ENCODE peak calls at places on chromosomes 12 and 14, in four cellular contexts. One of them, this sample, is unnamed.

GRCh38 chr12:97250483-97250882 is 212.1 kb upstream of the RMST start:
- DNase-seq in GM10248: no peak
- DNase-seq in foreskin fibroblast: no peak
- DNase-seq in GM12878: no peak
- DNase-seq in this sample: no peak

GRCh38 chr14:26363689-26364088 is 234.1 kb downstream of the NOVA1 start:
- DNase-seq in GM12878: no peak
- DNase-seq in foreskin fibroblast: no peak
- DNase-seq in GM10248: no peak
- DNase-seq in this sample: no peak

GRCh38 chr14:95269493-95269892 is 50.2 kb downstream of the CLMN start:
- DNase-seq in GM12878: no peak
- DNase-seq in GM10248: no peak
- DNase-seq in foreskin fibroblast: no peak
- DNase-seq in this sample: no peak

GRCh38 chr14:39722547-39723273 is 290.5 kb upstream of the FBXO33 start:
- DNase-seq in GM12878: no peak
- DNase-seq in foreskin fibroblast: no peak
- DNase-seq in GM10248: no peak
- DNase-seq in this sample: no peak

GRCh38 chr12:38384816-38385491 is 68.4 kb downstream of the ALG10B start:
- DNase-seq in GM10248: no peak
- DNase-seq in foreskin fibroblast: no peak
- DNase-seq in GM12878: no peak
- DNase-seq in this sample: no peak

GRCh38 chr12:95663525-95663924 is 112.2 kb upstream of the USP44 start:
- DNase-seq in GM10248: no peak
- DNase-seq in foreskin fibroblast: no peak
- DNase-seq in GM12878: no peak
- DNase-seq in this sample: no peak

GRCh38 chr12:120259418-120260202 is 5.9 kb downstream of the PXN start:
- DNase-seq in GM10248: no peak
- DNase-seq in GM12878: no peak
- DNase-seq in foreskin fibroblast: no peak
- DNase-seq in this sample: no peak

GRCh38 chr12:130145731-130146130 is 16.5 kb upstream of the FZD10 start:
- DNase-seq in GM10248: no peak
- DNase-seq in GM12878: no peak
- DNase-seq in foreskin fibroblast: no peak
- DNase-seq in this sample: no peak

GRCh38 chr14:72830786-72831583 is 62.9 kb downstream of the DPF3 start:
- DNase-seq in foreskin fibroblast: peak
- DNase-seq in GM12878: no peak
- DNase-seq in GM10248: no peak
- DNase-seq in this sample: no peak

GRCh38 chr14:103260629-103261124 is 73.4 kb upstream of the EIF5 start:
- DNase-seq in foreskin fibroblast: peak
- DNase-seq in GM10248: no peak
- DNase-seq in GM12878: no peak
- DNase-seq in this sample: no peak

GRCh38 chr12:40248585-40249297 is 23.9 kb downstream of the LRRK2 start:
- DNase-seq in GM10248: no peak
- DNase-seq in foreskin fibroblast: no peak
- DNase-seq in GM12878: no peak
- DNase-seq in this sample: no peak

GRCh38 chr14:58662759-58663158 is 25.0 kb downstream of the DACT1 start:
- DNase-seq in foreskin fibroblast: no peak
- DNase-seq in GM12878: no peak
- DNase-seq in GM10248: no peak
- DNase-seq in this sample: no peak

GRCh38 chr14:32077081-32078029 is at the start of gene ARHGAP5:
- DNase-seq in foreskin fibroblast: no peak
- DNase-seq in GM10248: peak
- DNase-seq in GM12878: no peak
- DNase-seq in this sample: no peak

GRCh38 chr12:108587826-108588225 is 10.1 kb downstream of the TMEM119 start:
- DNase-seq in GM10248: no peak
- DNase-seq in foreskin fibroblast: no peak
- DNase-seq in GM12878: no peak
- DNase-seq in this sample: no peak

GRCh38 chr14:32068708-32069107 is 8.4 kb upstream of the ARHGAP5 start:
- DNase-seq in GM12878: no peak
- DNase-seq in GM10248: no peak
- DNase-seq in foreskin fibroblast: no peak
- DNase-seq in this sample: no peak

GRCh38 chr14:104886690-104887622 is 21.9 kb downstream of the CEP170B start:
- DNase-seq in foreskin fibroblast: no peak
- DNase-seq in GM10248: no peak
- DNase-seq in GM12878: no peak
- DNase-seq in this sample: no peak

GRCh38 chr14:22579218-22579617 is 9.8 kb downstream of the DAD1 start:
- DNase-seq in GM12878: no peak
- DNase-seq in GM10248: no peak
- DNase-seq in foreskin fibroblast: no peak
- DNase-seq in this sample: no peak

GRCh38 chr12:116060765-116061164 is 216.7 kb downstream of the MED13L start:
- DNase-seq in GM12878: peak
- DNase-seq in GM10248: peak
- DNase-seq in foreskin fibroblast: no peak
- DNase-seq in this sample: peak

GRCh38 chr12:604956-605355 is 58.3 kb downstream of the NINJ2 start:
- DNase-seq in foreskin fibroblast: no peak
- DNase-seq in GM10248: no peak
- DNase-seq in GM12878: no peak
- DNase-seq in this sample: no peak

GRCh38 chr12:84642201-84642600 is 270.4 kb downstream of the SLC6A15 start:
- DNase-seq in GM12878: no peak
- DNase-seq in foreskin fibroblast: no peak
- DNase-seq in GM10248: no peak
- DNase-seq in this sample: no peak

GRCh38 chr12:124388679-124389536 is 94.0 kb downstream of the RFLNA start:
- DNase-seq in foreskin fibroblast: peak
- DNase-seq in GM10248: no peak
- DNase-seq in GM12878: no peak
- DNase-seq in this sample: no peak

GRCh38 chr12:72282721-72283120 is 10.6 kb downstream of the TRHDE start:
- DNase-seq in GM12878: no peak
- DNase-seq in foreskin fibroblast: no peak
- DNase-seq in GM10248: no peak
- DNase-seq in this sample: no peak

GRCh38 chr14:101843665-101844064 is 82.2 kb downstream of the PPP2R5C start:
- DNase-seq in GM10248: peak
- DNase-seq in GM12878: peak
- DNase-seq in foreskin fibroblast: no peak
- DNase-seq in this sample: no peak
- TF ChIP-seq CTCF in GM10248: peak
- TF ChIP-seq CTCF in GM12878: peak
- TF ChIP-seq CTCF in foreskin fibroblast: peak
- TF ChIP-seq CTCF in this sample: peak

DNA sequence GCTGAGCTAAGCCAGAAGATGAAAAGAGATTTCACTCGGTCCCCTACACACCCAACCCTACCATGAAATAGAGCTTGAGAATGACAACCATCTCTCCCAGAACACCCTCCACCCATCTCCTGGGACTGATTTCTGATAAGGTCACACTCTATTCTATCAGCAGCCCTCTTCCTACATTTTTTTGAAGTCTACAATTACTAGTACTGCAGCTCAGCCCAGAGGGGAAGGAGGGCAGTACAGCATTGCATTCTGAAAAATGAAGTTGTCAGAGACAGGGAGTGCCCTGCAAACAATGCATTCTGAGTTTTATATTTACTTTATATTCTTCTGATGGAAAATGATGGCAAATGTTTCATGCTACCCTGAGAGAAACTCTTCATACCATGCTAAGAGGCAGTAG is 318.5 kb downstream of the BCAT1 start:
- DNase-seq in foreskin fibroblast: no peak
- DNase-seq in GM12878: no peak
- DNase-seq in GM10248: no peak
- DNase-seq in this sample: no peak
- TF ChIP-seq CTCF in foreskin fibroblast: no peak
- TF ChIP-seq CTCF in GM12878: no peak
- TF ChIP-seq CTCF in GM10248: no peak
- TF ChIP-seq CTCF in this sample: no peak

DNA sequence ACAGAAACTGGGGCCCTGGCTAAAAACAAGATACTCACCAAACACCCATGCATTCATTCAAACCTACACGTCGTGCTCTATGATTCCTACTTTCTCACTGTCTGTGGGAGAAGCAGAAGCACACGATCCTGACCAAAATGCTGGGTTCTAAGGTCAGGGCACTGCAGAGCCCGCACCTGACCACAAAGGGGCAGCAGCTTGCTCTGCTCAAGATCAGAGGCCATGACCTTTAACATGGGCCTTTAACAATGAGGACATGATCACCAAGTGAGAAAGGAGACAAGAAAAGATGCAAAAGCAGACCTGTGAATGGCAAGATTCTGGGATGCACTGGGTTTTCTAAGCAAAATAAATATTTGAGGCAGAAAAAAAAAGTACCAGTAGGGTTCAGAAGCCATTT is 40.1 kb upstream of the VPS33A start:
- DNase-seq in GM10248: no peak
- DNase-seq in GM12878: no peak
- DNase-seq in foreskin fibroblast: no peak
- DNase-seq in this sample: no peak
- TF ChIP-seq CTCF in GM10248: peak
- TF ChIP-seq CTCF in GM12878: peak
- TF ChIP-seq CTCF in foreskin fibroblast: no peak
- TF ChIP-seq CTCF in this sample: peak

GRCh38 chr14:74572829-74573360 is 39.1 kb downstream of the LTBP2 start:
- DNase-seq in foreskin fibroblast: no peak
- DNase-seq in GM10248: no peak
- DNase-seq in GM12878: no peak
- DNase-seq in this sample: no peak

GRCh38 chr14:74574706-74575105 is 37.3 kb downstream of the LTBP2 start:
- DNase-seq in foreskin fibroblast: peak
- DNase-seq in GM12878: no peak
- DNase-seq in GM10248: no peak
- DNase-seq in this sample: no peak

GRCh38 chr14:74574092-74574438 is 38.0 kb downstream of the LTBP2 start:
- DNase-seq in GM12878: no peak
- DNase-seq in GM10248: no peak
- DNase-seq in foreskin fibroblast: no peak
- DNase-seq in this sample: no peak

GRCh38 chr14:74571901-74572828 is 39.9 kb downstream of the LTBP2 start:
- DNase-seq in foreskin fibroblast: peak
- DNase-seq in GM10248: no peak
- DNase-seq in GM12878: no peak
- DNase-seq in this sample: no peak

GRCh38 chr14:74573421-74574091 is 38.5 kb downstream of the LTBP2 start:
- DNase-seq in foreskin fibroblast: no peak
- DNase-seq in GM12878: no peak
- DNase-seq in GM10248: no peak
- DNase-seq in this sample: no peak
- TF ChIP-seq CTCF in foreskin fibroblast: no peak
- TF ChIP-seq CTCF in GM12878: peak
- TF ChIP-seq CTCF in GM10248: no peak
- TF ChIP-seq CTCF in this sample: no peak